ENCODE peak calls at places on chromosomes 5 and 9, in ten cellular contexts. S is endothelial cell of umbilical vein, T is GM23338, O is HCT116, N is prostate gland, Q is HL-60, V is GM12892, Z is upper lobe of left lung, R is SK-N-SH, P is sigmoid colon. L is an unnamed sample.

GRCh38 chr5:23507278-23507685 is at the start of gene PRDM9:
- DNase-seq in R (peak; percentile 68), Z (peak; percentile 73), O (no peak), T (peak; percentile 79), Q (no peak), V (no peak), P (peak; percentile 76), N (no peak), S (no peak), L (no peak)

GRCh38 chr5:78362220-78362619 is 1.8 kb downstream of the SCAMP1 start:
- DNase-seq in S (peak; percentile 12), O (no peak), Z (no peak), Q (no peak), P (no peak), N (no peak), R (no peak), V (no peak), T (no peak), L (no peak)

GRCh38 chr5:59460368-59461153 is 433.0 kb downstream of the PDE4D start:
- DNase-seq in P (no peak), S (no peak), N (no peak), Z (no peak), V (no peak), T (no peak), O (no peak), R (no peak), Q (no peak), L (no peak)

GRCh38 chr5:669111-669841 is 23.9 kb downstream of the TPPP start:
- DNase-seq in V (no peak), Z (peak; percentile 77), P (peak; percentile 76), O (no peak), N (no peak), T (peak; percentile 80), R (peak; percentile 71), Q (no peak), S (peak; percentile 22), L (peak; percentile 69)

GRCh38 chr5:132434813-132435286 is 55.7 kb downstream of the IRF1 start:
- DNase-seq in P (no peak), Z (no peak), Q (no peak), O (no peak), N (peak; percentile 38), V (no peak), T (no peak), R (no peak), S (no peak), L (no peak)

GRCh38 chr9:137606005-137606601 is 617 bp downstream of the ARRDC1 start:
- DNase-seq in V (no peak), N (no peak), Q (no peak), S (no peak), O (no peak), P (no peak), Z (peak; percentile 93), T (peak; percentile 50), R (peak; percentile 65), L (no peak)

GRCh38 chr5:137370511-137371071 is 128.5 kb downstream of the SPOCK1 start:
- DNase-seq in Q (no peak), T (no peak), V (no peak), Z (no peak), N (no peak), S (no peak), R (no peak), P (no peak), O (no peak), L (no peak)

GRCh38 chr9:114273461-114273881 is 49.4 kb upstream of the ORM1 start:
- DNase-seq in Z (no peak), V (no peak), T (no peak), S (no peak), O (no peak), R (no peak), P (peak; percentile 38), Q (no peak), N (no peak), L (no peak)

GRCh38 chr9:126915281-126915816 is 767 bp downstream of the RALGPS1 start:
- DNase-seq in T (peak; percentile 96), R (no peak), P (peak; percentile 70), Q (no peak), V (peak; percentile 24), O (peak; percentile 19), Z (peak; percentile 95), N (peak; percentile 77), S (no peak), L (peak; percentile 37)

GRCh38 chr9:92525306-92525705 is 10.5 kb downstream of the ECM2 start:
- DNase-seq in N (no peak), R (no peak), P (no peak), O (no peak), V (no peak), Z (no peak), T (no peak), Q (no peak), S (no peak), L (no peak)

GRCh38 chr9:131773911-131774379 is 34.1 kb upstream of the RAPGEF1 start:
- DNase-seq in Q (peak; percentile 11), R (no peak), S (peak; percentile 42), O (no peak), P (no peak), V (no peak), T (peak; percentile 69), Z (no peak), N (peak; percentile 31), L (peak; percentile 53)

GRCh38 chr5:175884214-175884613 is 12.8 kb downstream of the CPLX2 start:
- DNase-seq in P (no peak), R (no peak), Q (no peak), T (no peak), V (no peak), N (no peak), S (no peak), O (no peak), Z (no peak), L (no peak)

GRCh38 chr9:124016152-124017063 is 4.8 kb downstream of the LHX2 start:
- DNase-seq in O (no peak), Q (no peak), S (no peak), N (no peak), P (no peak), T (no peak), V (no peak), Z (no peak), R (no peak), L (no peak)
- TF ChIP-seq POLR2AphosphoS5 in O (no peak), Q (no peak), S (no peak), N (no peak), P (no peak), T (no peak), V (no peak), Z (no peak), R (no peak), L (no peak)

DNA sequence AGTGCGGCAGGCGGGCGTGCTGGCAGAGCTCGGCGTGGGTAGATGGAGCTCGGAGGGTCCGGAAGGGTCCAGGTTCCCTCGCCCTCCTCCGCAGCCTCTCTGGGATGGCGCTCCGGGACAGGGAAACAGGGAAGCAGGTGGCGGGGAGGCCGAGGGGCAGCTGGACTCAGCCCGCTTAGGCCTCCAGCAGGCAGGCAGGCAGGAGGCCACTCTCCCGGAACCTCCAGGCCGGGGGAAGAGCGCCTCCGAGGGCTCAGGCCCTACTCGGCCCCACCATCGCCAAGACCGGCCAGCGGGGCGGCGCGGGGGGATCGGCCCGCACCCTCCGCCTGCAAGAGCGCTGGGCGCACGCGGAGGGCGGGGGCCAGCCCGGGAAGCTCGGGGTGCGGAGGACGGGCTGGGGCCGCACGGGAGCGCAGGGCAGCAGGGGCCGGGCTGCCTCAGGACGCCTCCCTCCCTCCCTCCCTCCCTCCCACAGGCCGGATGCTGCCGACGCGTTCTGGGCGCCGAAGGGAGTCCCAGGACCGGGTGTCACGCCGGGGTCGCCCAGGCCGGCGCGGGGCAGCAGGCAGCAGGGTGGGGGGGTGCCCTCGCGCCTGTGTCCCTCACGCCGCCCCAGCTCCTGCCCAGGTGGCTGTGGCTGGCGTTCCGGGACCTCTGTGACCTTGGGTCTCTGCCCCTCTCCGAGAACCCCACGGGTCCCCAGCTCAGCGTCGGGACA is 977 bp downstream of the MGAT4B start:
- DNase-seq in T (peak; percentile 65), S (peak; percentile 46), P (peak; percentile 77), Q (peak; percentile 45), Z (peak; percentile 91), V (peak; percentile 83), R (peak; percentile 86), N (no peak), O (no peak), L (peak; percentile 78)
- TF ChIP-seq POLR2AphosphoS5 in T (peak; percentile 17), S (no peak), P (no peak), Q (no peak), Z (peak; percentile 4), V (no peak), R (no peak), N (no peak), O (peak; percentile 30), L (no peak)

GRCh38 chr9:103372828-103373227 is 377.7 kb downstream of the CYLC2 start:
- DNase-seq in R (no peak), P (no peak), N (no peak), V (no peak), Q (no peak), Z (peak; percentile 17), O (no peak), S (no peak), T (no peak), L (no peak)

DNA sequence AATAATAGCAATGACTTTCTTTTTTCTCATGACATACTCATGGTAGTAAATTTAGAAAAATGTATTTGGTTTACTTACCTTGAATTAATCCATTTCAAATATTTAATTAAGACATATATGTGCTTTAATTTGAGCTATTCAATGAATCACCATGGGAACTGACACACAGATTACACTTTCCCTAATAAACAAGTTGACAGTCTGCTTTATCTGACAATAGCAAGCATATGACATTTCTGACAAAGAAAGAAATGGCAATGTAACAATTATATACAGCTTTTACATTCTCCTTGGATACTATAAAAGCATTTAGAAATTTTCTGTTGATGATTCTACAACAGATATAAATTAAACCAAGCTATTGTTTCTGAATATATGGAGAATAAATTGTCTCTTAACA is 382.5 kb downstream of the CYLC2 start:
- DNase-seq in N (no peak), T (no peak), Z (no peak), Q (no peak), O (no peak), R (no peak), P (no peak), V (no peak), S (no peak), L (no peak)
- TF ChIP-seq POLR2AphosphoS5 in N (no peak), T (no peak), Z (no peak), Q (no peak), O (no peak), R (no peak), P (no peak), V (no peak), S (no peak), L (no peak)

GRCh38 chr5:125151150-125151932 is 404.9 kb upstream of the ZNF608 start:
- DNase-seq in N (no peak), T (no peak), R (no peak), Q (no peak), P (no peak), O (no peak), Z (no peak), S (no peak), V (no peak), L (no peak)

GRCh38 chr5:125148706-125149105 is 402.3 kb upstream of the ZNF608 start:
- DNase-seq in R (no peak), T (no peak), Q (no peak), P (no peak), S (no peak), O (no peak), V (no peak), N (no peak), Z (no peak), L (no peak)

GRCh38 chr5:125148076-125148475 is 401.6 kb upstream of the ZNF608 start:
- DNase-seq in V (no peak), T (no peak), N (no peak), Q (no peak), Z (no peak), S (no peak), P (no peak), R (no peak), O (no peak), L (no peak)

GRCh38 chr5:125152036-125152435 is 405.6 kb upstream of the ZNF608 start:
- DNase-seq in V (no peak), Z (no peak), P (no peak), S (no peak), Q (no peak), R (no peak), N (no peak), T (no peak), O (no peak), L (no peak)

GRCh38 chr5:125149503-125149902 is 403.1 kb upstream of the ZNF608 start:
- DNase-seq in T (no peak), N (no peak), Q (no peak), O (no peak), S (no peak), Z (no peak), P (no peak), V (no peak), R (peak; percentile 30), L (no peak)
- TF ChIP-seq POLR2AphosphoS5 in T (no peak), N (no peak), Q (no peak), O (no peak), S (no peak), Z (no peak), P (no peak), V (no peak), R (no peak), L (no peak)

L was measured in GM12891.